ENCODE peak calls at places on chromosomes 13 and 19, in six cellular contexts. One of them, this sample, is unnamed.

GRCh38 chr19:18118420-18119242 is 21.1 kb downstream of the MAST3 start:
- DNase-seq in A673: peak
- DNase-seq in body of pancreas: peak
- DNase-seq in WTC11: no peak
- DNase-seq in GM12864: no peak
- DNase-seq in fibroblast of lung: peak
- DNase-seq in this sample: peak

GRCh38 chr19:10648360-10648759 is 5.8 kb upstream of the ILF3 start:
- DNase-seq in A673: no peak
- DNase-seq in body of pancreas: no peak
- DNase-seq in WTC11: no peak
- DNase-seq in GM12864: no peak
- DNase-seq in fibroblast of lung: no peak
- DNase-seq in this sample: no peak

GRCh38 chr13:92487238-92487637 is 739.4 kb upstream of the GPC6 start:
- DNase-seq in A673: no peak
- DNase-seq in body of pancreas: no peak
- DNase-seq in WTC11: no peak
- DNase-seq in GM12864: no peak
- DNase-seq in fibroblast of lung: no peak
- DNase-seq in this sample: no peak

GRCh38 chr13:67520886-67521285 is 290.8 kb upstream of the PCDH9 start:
- DNase-seq in A673: peak
- DNase-seq in body of pancreas: no peak
- DNase-seq in WTC11: no peak
- DNase-seq in GM12864: no peak
- DNase-seq in fibroblast of lung: no peak
- DNase-seq in this sample: no peak

GRCh38 chr13:27442071-27442647 is 8.2 kb downstream of the MTIF3 start:
- DNase-seq in A673: no peak
- DNase-seq in body of pancreas: no peak
- DNase-seq in WTC11: no peak
- DNase-seq in GM12864: no peak
- DNase-seq in fibroblast of lung: no peak
- DNase-seq in this sample: peak

GRCh38 chr19:17718988-17719711 is at the start of gene MAP1S:
- DNase-seq in A673: peak
- DNase-seq in body of pancreas: peak
- DNase-seq in WTC11: peak
- DNase-seq in GM12864: no peak
- DNase-seq in fibroblast of lung: peak
- DNase-seq in this sample: peak

GRCh38 chr13:28636078-28636477 is 22.9 kb upstream of the POMP start:
- DNase-seq in A673: no peak
- DNase-seq in body of pancreas: no peak
- DNase-seq in WTC11: no peak
- DNase-seq in GM12864: no peak
- DNase-seq in fibroblast of lung: peak
- DNase-seq in this sample: no peak

GRCh38 chr19:17324357-17325114 is 10.1 kb downstream of the ANO8 start:
- DNase-seq in A673: no peak
- DNase-seq in body of pancreas: no peak
- DNase-seq in WTC11: no peak
- DNase-seq in GM12864: no peak
- DNase-seq in fibroblast of lung: no peak
- DNase-seq in this sample: no peak

GRCh38 chr13:66673401-66673800 is 556.7 kb downstream of the PCDH9 start:
- DNase-seq in A673: no peak
- DNase-seq in body of pancreas: no peak
- DNase-seq in WTC11: no peak
- DNase-seq in GM12864: no peak
- DNase-seq in fibroblast of lung: peak
- DNase-seq in this sample: no peak

GRCh38 chr13:30872685-30873443 is 33.2 kb upstream of the MEDAG start:
- DNase-seq in A673: peak
- DNase-seq in body of pancreas: no peak
- DNase-seq in WTC11: peak
- DNase-seq in GM12864: no peak
- DNase-seq in fibroblast of lung: peak
- DNase-seq in this sample: peak

GRCh38 chr13:31207630-31208549 is 8.1 kb downstream of the B3GLCT start:
- DNase-seq in A673: peak
- DNase-seq in body of pancreas: no peak
- DNase-seq in WTC11: no peak
- DNase-seq in GM12864: no peak
- DNase-seq in fibroblast of lung: peak
- DNase-seq in this sample: peak

GRCh38 chr19:32199501-32200040 is 145.8 kb upstream of the ZNF507 start:
- DNase-seq in A673: no peak
- DNase-seq in body of pancreas: no peak
- DNase-seq in WTC11: no peak
- DNase-seq in GM12864: no peak
- DNase-seq in fibroblast of lung: no peak
- DNase-seq in this sample: no peak

GRCh38 chr13:52738719-52739467 is 727 bp downstream of the CNMD start:
- DNase-seq in A673: peak
- DNase-seq in body of pancreas: no peak
- DNase-seq in WTC11: peak
- DNase-seq in GM12864: no peak
- DNase-seq in fibroblast of lung: no peak
- DNase-seq in this sample: peak

GRCh38 chr19:44260343-44260681 is 626 bp downstream of the ZNF233 start:
- DNase-seq in A673: no peak
- DNase-seq in body of pancreas: no peak
- DNase-seq in WTC11: peak
- DNase-seq in GM12864: no peak
- DNase-seq in fibroblast of lung: no peak
- DNase-seq in this sample: no peak

GRCh38 chr13:71979616-71980015 is 112.6 kb upstream of the DACH1 start:
- DNase-seq in A673: peak
- DNase-seq in body of pancreas: no peak
- DNase-seq in WTC11: peak
- DNase-seq in GM12864: no peak
- DNase-seq in fibroblast of lung: peak
- DNase-seq in this sample: no peak

GRCh38 chr19:54114340-54114826 is 1.1 kb downstream of the TFPT start:
- DNase-seq in A673: peak
- DNase-seq in body of pancreas: no peak
- DNase-seq in WTC11: no peak
- DNase-seq in GM12864: no peak
- DNase-seq in fibroblast of lung: peak
- DNase-seq in this sample: peak

GRCh38 chr19:58338825-58339558 is 12.2 kb downstream of the ZSCAN22 start:
- DNase-seq in A673: no peak
- DNase-seq in body of pancreas: no peak
- DNase-seq in WTC11: peak
- DNase-seq in GM12864: no peak
- DNase-seq in fibroblast of lung: no peak
- DNase-seq in this sample: no peak

GRCh38 chr13:51542358-51542972 is 41.8 kb upstream of the WDFY2 start:
- DNase-seq in A673: peak
- DNase-seq in body of pancreas: peak
- DNase-seq in WTC11: peak
- DNase-seq in GM12864: no peak
- DNase-seq in fibroblast of lung: peak
- DNase-seq in this sample: peak

GRCh38 chr19:15843186-15843585 is 27.7 kb upstream of the OR10H1 start:
- DNase-seq in A673: no peak
- DNase-seq in body of pancreas: no peak
- DNase-seq in WTC11: no peak
- DNase-seq in GM12864: no peak
- DNase-seq in fibroblast of lung: no peak
- DNase-seq in this sample: no peak

GRCh38 chr19:15840833-15841232 is 25.4 kb upstream of the OR10H1 start:
- DNase-seq in A673: no peak
- DNase-seq in body of pancreas: no peak
- DNase-seq in WTC11: no peak
- DNase-seq in GM12864: no peak
- DNase-seq in fibroblast of lung: no peak
- DNase-seq in this sample: no peak

GRCh38 chr19:15836595-15837398 is 21.3 kb upstream of the OR10H1 start:
- DNase-seq in A673: peak
- DNase-seq in body of pancreas: peak
- DNase-seq in WTC11: peak
- DNase-seq in GM12864: peak
- DNase-seq in fibroblast of lung: peak
- DNase-seq in this sample: peak

GRCh38 chr19:15846923-15847322 is 31.5 kb upstream of the OR10H1 start:
- DNase-seq in A673: no peak
- DNase-seq in body of pancreas: no peak
- DNase-seq in WTC11: no peak
- DNase-seq in GM12864: no peak
- DNase-seq in fibroblast of lung: no peak
- DNase-seq in this sample: no peak

DNA sequence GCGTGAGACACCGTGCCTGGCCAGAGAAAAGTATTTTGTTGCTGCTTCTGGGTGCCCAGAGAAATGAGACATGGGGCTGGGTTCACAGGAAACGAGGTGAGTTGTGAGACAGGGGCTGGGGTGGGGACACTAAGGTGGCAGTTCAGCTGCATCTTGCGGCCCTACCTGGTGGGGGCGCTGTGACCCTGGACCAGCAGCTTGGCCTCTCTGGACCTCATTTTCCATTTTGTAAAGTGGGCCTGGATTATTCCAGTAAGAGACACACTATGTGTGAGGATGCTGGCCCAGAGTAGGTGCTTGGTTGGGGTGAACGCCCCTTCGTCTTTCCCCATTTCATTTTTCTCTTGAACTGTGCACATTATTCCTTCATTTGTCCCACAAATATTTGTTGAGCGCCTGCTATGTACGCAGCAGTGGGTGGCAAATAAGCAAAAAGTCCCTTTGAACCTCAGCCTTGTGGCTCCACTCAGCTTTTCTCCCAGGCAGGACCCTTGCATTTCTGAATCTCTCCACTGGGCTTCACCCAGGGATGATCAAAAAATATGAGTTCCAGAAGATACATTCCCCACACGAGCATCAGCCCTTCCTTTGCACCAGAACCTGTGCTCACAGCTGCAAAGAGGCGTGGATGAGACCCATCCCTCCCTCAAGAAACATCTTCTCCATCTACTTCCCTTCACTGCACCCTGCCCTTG is 26.6 kb upstream of the OR10H1 start:
- DNase-seq in A673: no peak
- DNase-seq in body of pancreas: no peak
- DNase-seq in WTC11: peak
- DNase-seq in GM12864: no peak
- DNase-seq in fibroblast of lung: no peak
- DNase-seq in this sample: no peak
- TF ChIP-seq CTCF in A673: peak
- TF ChIP-seq CTCF in body of pancreas: no peak
- TF ChIP-seq CTCF in WTC11: peak
- TF ChIP-seq CTCF in GM12864: peak
- TF ChIP-seq CTCF in fibroblast of lung: no peak
- TF ChIP-seq CTCF in this sample: no peak

GRCh38 chr13:96817336-96817941 is 176.8 kb downstream of the OXGR1 start:
- DNase-seq in A673: peak
- DNase-seq in body of pancreas: no peak
- DNase-seq in WTC11: no peak
- DNase-seq in GM12864: no peak
- DNase-seq in fibroblast of lung: peak
- DNase-seq in this sample: no peak
- TF ChIP-seq CTCF in A673: peak
- TF ChIP-seq CTCF in body of pancreas: peak
- TF ChIP-seq CTCF in WTC11: peak
- TF ChIP-seq CTCF in GM12864: peak
- TF ChIP-seq CTCF in fibroblast of lung: peak
- TF ChIP-seq CTCF in this sample: peak

GRCh38 chr19:12993562-12993961 is 1.7 kb upstream of the NFIX start:
- DNase-seq in A673: no peak
- DNase-seq in body of pancreas: no peak
- DNase-seq in WTC11: no peak
- DNase-seq in GM12864: no peak
- DNase-seq in fibroblast of lung: no peak
- DNase-seq in this sample: no peak
- TF ChIP-seq CTCF in A673: no peak
- TF ChIP-seq CTCF in body of pancreas: no peak
- TF ChIP-seq CTCF in WTC11: no peak
- TF ChIP-seq CTCF in GM12864: no peak
- TF ChIP-seq CTCF in fibroblast of lung: no peak
- TF ChIP-seq CTCF in this sample: no peak

DNA sequence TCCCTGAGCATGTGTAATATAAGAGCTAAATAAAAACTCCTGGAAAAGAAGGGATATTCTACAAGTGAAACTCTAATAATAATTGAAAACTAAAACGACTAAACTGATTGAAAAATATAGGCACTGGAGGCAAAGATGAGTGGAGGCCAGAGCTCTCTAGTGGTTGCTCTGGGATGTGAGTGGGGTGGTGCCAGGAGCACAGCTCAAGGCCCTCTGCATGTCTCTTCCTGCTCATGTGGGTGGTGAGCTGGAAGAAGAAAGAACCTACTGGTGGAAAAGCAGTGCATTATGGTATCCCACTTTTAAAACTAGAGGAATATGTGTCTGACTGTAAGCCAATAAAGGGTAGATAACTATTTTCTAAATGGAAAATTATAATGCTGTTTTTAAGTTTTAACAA is 15.8 kb upstream of the ARHGEF7 start:
- DNase-seq in A673: peak
- DNase-seq in body of pancreas: no peak
- DNase-seq in WTC11: no peak
- DNase-seq in GM12864: no peak
- DNase-seq in fibroblast of lung: no peak
- DNase-seq in this sample: no peak
- TF ChIP-seq CTCF in A673: no peak
- TF ChIP-seq CTCF in body of pancreas: no peak
- TF ChIP-seq CTCF in WTC11: no peak
- TF ChIP-seq CTCF in GM12864: no peak
- TF ChIP-seq CTCF in fibroblast of lung: no peak
- TF ChIP-seq CTCF in this sample: no peak

GRCh38 chr13:33312150-33312908 is 26.8 kb upstream of the STARD13 start:
- DNase-seq in A673: peak
- DNase-seq in body of pancreas: no peak
- DNase-seq in WTC11: no peak
- DNase-seq in GM12864: no peak
- DNase-seq in fibroblast of lung: peak
- DNase-seq in this sample: no peak
- TF ChIP-seq CTCF in A673: peak
- TF ChIP-seq CTCF in body of pancreas: no peak
- TF ChIP-seq CTCF in WTC11: no peak
- TF ChIP-seq CTCF in GM12864: no peak
- TF ChIP-seq CTCF in fibroblast of lung: peak
- TF ChIP-seq CTCF in this sample: peak

DNA sequence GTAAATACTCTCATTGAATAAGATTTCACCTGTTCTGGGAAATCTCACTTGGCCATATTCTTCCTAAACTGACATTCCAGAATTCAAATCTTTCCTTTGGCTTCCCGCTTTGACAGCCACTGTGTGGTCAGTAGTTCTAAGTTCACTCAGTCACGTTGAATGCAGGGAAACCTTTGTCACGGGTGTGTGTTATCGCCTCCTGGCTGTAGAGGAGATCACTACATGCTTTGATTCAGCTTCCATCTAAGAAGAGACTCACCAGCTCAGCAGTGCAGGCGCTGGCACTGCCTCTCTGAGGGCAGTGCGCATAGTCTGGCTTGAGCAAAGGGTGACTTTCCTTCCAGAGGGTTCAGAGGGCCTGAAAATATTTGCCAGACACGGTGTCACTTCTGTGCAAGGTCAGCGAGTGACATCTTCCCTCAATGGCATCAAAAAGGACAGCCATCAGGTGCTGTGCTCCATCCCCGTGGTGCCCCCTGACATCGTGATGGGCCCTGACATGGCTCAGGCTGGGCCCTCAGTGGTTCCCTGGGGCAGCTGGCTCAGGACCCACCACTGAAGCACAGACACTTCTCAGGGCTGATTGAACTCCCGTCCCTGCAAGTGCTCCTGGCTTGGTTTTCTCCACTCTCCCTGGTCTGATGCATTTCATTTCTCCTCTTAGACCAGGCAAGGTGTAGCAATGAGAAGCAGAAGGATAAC is 635.4 kb upstream of the ARGLU1 start:
- DNase-seq in A673: peak
- DNase-seq in body of pancreas: no peak
- DNase-seq in WTC11: peak
- DNase-seq in GM12864: no peak
- DNase-seq in fibroblast of lung: peak
- DNase-seq in this sample: no peak
- TF ChIP-seq CTCF in A673: peak
- TF ChIP-seq CTCF in body of pancreas: no peak
- TF ChIP-seq CTCF in WTC11: peak
- TF ChIP-seq CTCF in GM12864: peak
- TF ChIP-seq CTCF in fibroblast of lung: no peak
- TF ChIP-seq CTCF in this sample: no peak

This sample was measured in thyroid gland.